ENCODE peak calls at places on chromosomes 1 and 21, in seven cellular contexts. R is body of pancreas, L is esophagus squamous epithelium, U is breast epithelium, K is uterus, W is transverse colon, G is A549. M is an unnamed sample.

GRCh38 chr1:221712776-221713431 is 29.0 kb downstream of the DUSP10 start:
- DNase-seq in R (peak; percentile 24), W (peak; percentile 64), G (no peak), U (no peak), L (no peak), K (no peak), M (no peak)

GRCh38 chr1:67674260-67675011 is 10.6 kb upstream of the GADD45A start:
- DNase-seq in L (no peak), R (peak; percentile 9), G (no peak), W (peak; percentile 24), K (peak; percentile 38), U (no peak), M (no peak)

GRCh38 chr1:184212649-184213314 is 161.3 kb downstream of the TSEN15 start:
- DNase-seq in G (no peak), K (peak; percentile 43), W (no peak), R (no peak), U (no peak), L (no peak), M (no peak)

GRCh38 chr1:71944006-71944405 is 338.3 kb downstream of the NEGR1 start:
- DNase-seq in W (no peak), R (no peak), G (no peak), U (no peak), K (no peak), L (no peak), M (no peak)

GRCh38 chr1:53328009-53328489 is at the start of gene LRP8:
- DNase-seq in G (peak; percentile 53), U (no peak), K (peak; percentile 70), R (peak; percentile 78), L (peak; percentile 20), W (peak; percentile 76), M (peak; percentile 30)

GRCh38 chr1:12078575-12078937 is 15.5 kb downstream of the TNFRSF8 start:
- DNase-seq in W (no peak), U (no peak), L (no peak), R (no peak), G (no peak), K (no peak), M (no peak)

GRCh38 chr1:61754545-61754944 is 12.3 kb downstream of the PATJ start:
- DNase-seq in W (no peak), R (no peak), L (no peak), U (no peak), G (no peak), K (no peak), M (no peak)

GRCh38 chr21:45427331-45428271 is 22.6 kb downstream of the COL18A1 start:
- DNase-seq in K (peak; percentile 89), U (no peak), G (peak; percentile 92), L (no peak), W (peak; percentile 50), R (peak; percentile 76), M (no peak)

GRCh38 chr1:65423884-65424655 is 3.6 kb downstream of the LEPR start:
- DNase-seq in L (no peak), R (no peak), W (no peak), U (no peak), K (no peak), G (peak; percentile 56), M (no peak)

GRCh38 chr1:42853116-42853884 is 6.9 kb downstream of the ZNF691 start:
- DNase-seq in W (no peak), K (no peak), G (no peak), U (no peak), L (no peak), R (no peak), M (no peak)

GRCh38 chr1:36149237-36149972 is at the start of gene TRAPPC3:
- DNase-seq in R (peak; percentile 100), W (peak; percentile 100), G (peak; percentile 95), L (peak; percentile 99), K (peak; percentile 100), U (peak; percentile 99), M (peak; percentile 99)

GRCh38 chr1:36151845-36152203 is 2.5 kb upstream of the TRAPPC3 start:
- DNase-seq in R (no peak), K (peak; percentile 47), W (peak; percentile 61), U (no peak), L (no peak), G (no peak), M (no peak)

GRCh38 chr1:36149973-36150295 is 648 bp upstream of the TRAPPC3 start:
- DNase-seq in K (no peak), R (no peak), W (no peak), L (no peak), G (no peak), U (no peak), M (no peak)

GRCh38 chr1:36151133-36151844 is 2.0 kb upstream of the TRAPPC3 start:
- DNase-seq in G (no peak), R (no peak), W (no peak), L (no peak), K (no peak), U (no peak), M (no peak)

GRCh38 chr1:36150296-36151132 is 1.2 kb upstream of the TRAPPC3 start:
- DNase-seq in R (peak; percentile 95), G (peak; percentile 82), K (peak; percentile 89), W (peak; percentile 94), U (peak; percentile 93), L (peak; percentile 75), M (peak; percentile 88)
- TF ChIP-seq POLR2A in R (peak; percentile 30), G (peak; percentile 48), K (peak; percentile 63), W (peak; percentile 75), U (no peak), L (peak; percentile 74), M (peak; percentile 49)

DNA sequence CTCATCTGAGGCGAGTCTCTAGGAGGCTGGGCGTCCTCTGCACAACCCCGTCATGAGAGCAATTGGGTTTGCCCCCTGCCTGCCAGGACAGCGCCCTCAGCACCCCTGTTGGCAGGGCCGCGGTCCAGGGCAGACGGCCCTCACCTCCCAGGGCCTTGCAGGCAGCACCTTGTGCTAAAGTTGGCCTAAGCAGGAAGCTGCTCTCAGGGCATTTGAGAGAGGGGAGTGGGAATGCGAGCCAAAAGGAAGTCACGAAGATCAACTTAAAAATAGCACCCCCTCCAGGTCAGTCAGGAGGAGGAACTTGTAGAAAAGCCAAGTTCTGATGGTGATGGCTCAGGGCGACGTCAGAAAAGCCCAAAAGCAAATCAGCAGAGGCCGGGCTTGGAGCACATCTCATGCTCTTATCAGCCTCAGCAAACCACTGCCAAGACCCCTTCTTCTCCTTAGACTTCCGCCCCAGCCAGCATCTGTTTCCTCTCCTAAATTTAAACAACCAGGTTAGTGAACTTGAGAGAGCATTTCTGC is 12.6 kb upstream of the ADORA3 start:
- DNase-seq in R (peak; percentile 27), K (peak; percentile 61), W (peak; percentile 37), U (no peak), L (no peak), G (no peak), M (no peak)
- H3K4me1 ChIP-seq in R (peaks cover 11% of the 10 kb centered on the region), K (no peaks in the 10 kb centered on the region), W (peaks cover 16% of the 10 kb centered on the region), U (no peaks in the 10 kb centered on the region), L (peaks cover 19% of the 10 kb centered on the region), G (no peaks in the 10 kb centered on the region), M (no peaks in the 10 kb centered on the region)

GRCh38 chr1:156064615-156065014 is 3.7 kb downstream of the RAB25 start:
- DNase-seq in G (no peak), L (no peak), K (no peak), R (no peak), U (no peak), W (no peak), M (no peak)

GRCh38 chr1:156060937-156061636 is at the start of gene RAB25:
- DNase-seq in L (no peak), G (no peak), K (no peak), R (peak; percentile 91), U (peak; percentile 89), W (peak; percentile 89), M (no peak)

GRCh38 chr1:156065212-156065611 is 4.3 kb downstream of the RAB25 start:
- DNase-seq in G (no peak), K (no peak), U (no peak), W (no peak), R (no peak), L (no peak), M (no peak)

GRCh38 chr1:156063997-156064285 is 3.0 kb downstream of the RAB25 start:
- DNase-seq in L (no peak), U (no peak), G (no peak), W (no peak), K (no peak), R (no peak), M (no peak)

DNA sequence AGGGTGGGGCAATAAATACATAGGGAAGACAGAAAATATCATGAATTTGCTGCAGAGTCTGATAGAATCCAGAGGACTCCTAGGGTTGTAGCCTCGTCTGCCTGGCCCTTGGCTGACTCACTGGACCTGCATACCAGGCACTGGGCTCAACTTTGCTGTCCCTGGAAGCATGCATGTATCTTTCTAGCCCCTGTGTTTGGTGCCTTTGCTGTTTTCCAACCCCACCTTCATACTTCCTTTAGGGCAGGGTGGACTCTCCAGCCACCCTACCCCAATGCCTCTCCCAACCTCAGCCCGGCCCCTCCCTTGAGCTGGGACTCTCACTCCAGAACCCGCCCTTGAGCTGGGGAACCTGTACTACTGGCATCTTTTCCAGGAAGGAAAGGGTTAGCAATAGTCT is 1.2 kb downstream of the RAB25 start:
- DNase-seq in W (peak; percentile 67), R (no peak), K (no peak), G (no peak), U (no peak), L (no peak), M (no peak)
- TF ChIP-seq POLR2A in W (peak; percentile 42), R (no peak), K (no peak), G (no peak), U (no peak), L (no peak), M (no peak)

GRCh38 chr1:201457508-201457960 is 11.5 kb downstream of the PHLDA3 start:
- DNase-seq in G (no peak), L (no peak), R (no peak), K (no peak), U (no peak), W (no peak), M (no peak)

GRCh38 chr1:201454568-201454967 is 14.4 kb downstream of the PHLDA3 start:
- DNase-seq in L (no peak), W (no peak), U (no peak), G (no peak), R (no peak), K (no peak), M (no peak)

GRCh38 chr1:201455098-201455497 is 13.9 kb downstream of the PHLDA3 start:
- DNase-seq in W (no peak), U (no peak), L (no peak), K (no peak), R (no peak), G (no peak), M (no peak)

GRCh38 chr1:201459052-201459451 is 9.9 kb downstream of the PHLDA3 start:
- DNase-seq in R (no peak), G (no peak), U (no peak), L (no peak), W (no peak), K (no peak), M (no peak)

DNA sequence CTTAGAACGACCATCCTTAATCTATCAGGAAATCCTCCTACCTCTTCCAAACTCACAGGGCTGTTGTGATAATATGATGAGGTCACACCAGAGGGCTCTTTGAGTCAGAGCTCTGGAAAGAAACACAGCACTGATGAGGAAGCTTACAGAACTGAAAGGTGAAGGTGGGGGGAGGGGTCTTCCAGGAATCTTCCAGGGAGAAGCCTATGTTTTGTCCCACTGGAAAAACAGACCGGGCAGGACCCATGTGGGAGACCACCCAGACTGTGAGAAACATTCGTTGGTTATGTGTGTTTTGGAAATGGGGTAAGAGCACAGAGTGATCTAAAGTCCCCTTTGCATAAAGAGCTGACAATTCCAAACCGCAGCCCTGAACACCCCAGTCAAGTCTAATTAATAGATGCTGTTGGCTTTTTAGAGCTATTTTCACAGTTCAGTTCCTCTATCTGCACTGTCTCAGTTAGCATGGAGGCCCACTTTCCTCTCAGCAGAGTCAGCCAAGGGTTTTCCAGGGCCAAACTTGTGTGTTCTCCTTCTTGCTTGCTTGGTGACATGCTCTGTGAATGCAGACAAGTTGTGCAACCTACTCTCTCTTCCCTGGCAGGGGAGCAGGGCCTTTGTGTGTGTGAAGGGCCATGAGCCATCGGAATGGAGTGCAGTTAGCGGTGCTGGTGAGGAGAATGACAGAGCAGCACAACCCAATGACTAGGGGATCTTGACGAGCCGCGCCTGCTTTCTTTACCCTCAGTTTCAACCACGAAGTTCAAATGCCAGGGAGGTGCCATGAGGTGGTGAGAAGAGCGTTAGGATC is 12.3 kb downstream of the PHLDA3 start:
- DNase-seq in R (peak; percentile 37), L (no peak), W (peak; percentile 61), G (no peak), K (peak; percentile 76), U (peak; percentile 63), M (peak; percentile 85)
- H3K4me1 ChIP-seq in R (peaks cover 18% of the 10 kb centered on the region), L (peaks cover 26% of the 10 kb centered on the region), W (peaks cover 38% of the 10 kb centered on the region), G (peaks cover 51% of the 10 kb centered on the region), K (peaks cover 5% of the 10 kb centered on the region), U (peaks cover 22% of the 10 kb centered on the region), M (peaks cover 37% of the 10 kb centered on the region)

M was measured in tibial nerve.